ENCODE peak calls at places on chromosomes 12 and 14, in nine cellular contexts. One of them, this sample, is unnamed.

GRCh38 chr14:64293976-64294671 is at the start of gene ESR2:
- DNase-seq in stromal cell of bone marrow: no peak
- DNase-seq in NCI-H1105: peak; percentile 48
- DNase-seq in GM12865: peak; percentile 56
- DNase-seq in substantia nigra: no peak
- DNase-seq in Right ventricle myocardium superior: peak; percentile 46
- DNase-seq in iPS-NIHi11: peak; percentile 66
- DNase-seq in stimulated activated CD4-positive, alpha-beta T cell treated with anti-CD3 and anti-CD28 coated beads, Interleukin-2, amount 100 ng/mL, for 48 hours: peak; percentile 11
- DNase-seq in brain microvascular endothelial cell: peak; percentile 22
- DNase-seq in this sample: peak; percentile 89

GRCh38 chr14:51293149-51293925 is 53.3 kb downstream of the TMX1 start:
- DNase-seq in stromal cell of bone marrow: no peak
- DNase-seq in NCI-H1105: no peak
- DNase-seq in GM12865: no peak
- DNase-seq in substantia nigra: no peak
- DNase-seq in Right ventricle myocardium superior: peak; percentile 70
- DNase-seq in iPS-NIHi11: no peak
- DNase-seq in stimulated activated CD4-positive, alpha-beta T cell treated with anti-CD3 and anti-CD28 coated beads, Interleukin-2, amount 100 ng/mL, for 48 hours: no peak
- DNase-seq in brain microvascular endothelial cell: peak; percentile 33
- DNase-seq in this sample: no peak

GRCh38 chr14:76715927-76716200 is 45.4 kb upstream of the VASH1 start:
- DNase-seq in stromal cell of bone marrow: no peak
- DNase-seq in NCI-H1105: no peak
- DNase-seq in GM12865: no peak
- DNase-seq in substantia nigra: no peak
- DNase-seq in Right ventricle myocardium superior: no peak
- DNase-seq in iPS-NIHi11: no peak
- DNase-seq in stimulated activated CD4-positive, alpha-beta T cell treated with anti-CD3 and anti-CD28 coated beads, Interleukin-2, amount 100 ng/mL, for 48 hours: no peak
- DNase-seq in brain microvascular endothelial cell: no peak
- DNase-seq in this sample: no peak

GRCh38 chr12:4032906-4033628 is 159.9 kb upstream of the PARP11 start:
- DNase-seq in stromal cell of bone marrow: peak; percentile 43
- DNase-seq in NCI-H1105: no peak
- DNase-seq in GM12865: no peak
- DNase-seq in substantia nigra: no peak
- DNase-seq in Right ventricle myocardium superior: no peak
- DNase-seq in iPS-NIHi11: no peak
- DNase-seq in stimulated activated CD4-positive, alpha-beta T cell treated with anti-CD3 and anti-CD28 coated beads, Interleukin-2, amount 100 ng/mL, for 48 hours: no peak
- DNase-seq in brain microvascular endothelial cell: no peak
- DNase-seq in this sample: no peak

GRCh38 chr12:53805067-53805466 is 53.3 kb upstream of the CISTR start:
- DNase-seq in stromal cell of bone marrow: no peak
- DNase-seq in NCI-H1105: no peak
- DNase-seq in GM12865: no peak
- DNase-seq in substantia nigra: no peak
- DNase-seq in Right ventricle myocardium superior: no peak
- DNase-seq in iPS-NIHi11: no peak
- DNase-seq in stimulated activated CD4-positive, alpha-beta T cell treated with anti-CD3 and anti-CD28 coated beads, Interleukin-2, amount 100 ng/mL, for 48 hours: no peak
- DNase-seq in brain microvascular endothelial cell: no peak
- DNase-seq in this sample: no peak

GRCh38 chr14:50407089-50407813 is 10.6 kb upstream of the CDKL1 start:
- DNase-seq in stromal cell of bone marrow: no peak
- DNase-seq in NCI-H1105: no peak
- DNase-seq in GM12865: no peak
- DNase-seq in substantia nigra: no peak
- DNase-seq in Right ventricle myocardium superior: no peak
- DNase-seq in iPS-NIHi11: no peak
- DNase-seq in stimulated activated CD4-positive, alpha-beta T cell treated with anti-CD3 and anti-CD28 coated beads, Interleukin-2, amount 100 ng/mL, for 48 hours: no peak
- DNase-seq in brain microvascular endothelial cell: no peak
- DNase-seq in this sample: no peak

GRCh38 chr12:70338531-70338930 is 27.6 kb upstream of the KCNMB4 start:
- DNase-seq in stromal cell of bone marrow: peak; percentile 3
- DNase-seq in NCI-H1105: no peak
- DNase-seq in GM12865: no peak
- DNase-seq in substantia nigra: no peak
- DNase-seq in Right ventricle myocardium superior: no peak
- DNase-seq in iPS-NIHi11: no peak
- DNase-seq in stimulated activated CD4-positive, alpha-beta T cell treated with anti-CD3 and anti-CD28 coated beads, Interleukin-2, amount 100 ng/mL, for 48 hours: no peak
- DNase-seq in brain microvascular endothelial cell: peak; percentile 46
- DNase-seq in this sample: no peak

GRCh38 chr12:48969160-48969771 is 2.3 kb downstream of the WNT10B start:
- DNase-seq in stromal cell of bone marrow: no peak
- DNase-seq in NCI-H1105: no peak
- DNase-seq in GM12865: no peak
- DNase-seq in substantia nigra: no peak
- DNase-seq in Right ventricle myocardium superior: no peak
- DNase-seq in iPS-NIHi11: no peak
- DNase-seq in stimulated activated CD4-positive, alpha-beta T cell treated with anti-CD3 and anti-CD28 coated beads, Interleukin-2, amount 100 ng/mL, for 48 hours: no peak
- DNase-seq in brain microvascular endothelial cell: no peak
- DNase-seq in this sample: no peak

GRCh38 chr12:77816196-77816595 is 14.5 kb upstream of the NAV3 start:
- DNase-seq in stromal cell of bone marrow: no peak
- DNase-seq in NCI-H1105: no peak
- DNase-seq in GM12865: peak; percentile 59
- DNase-seq in substantia nigra: no peak
- DNase-seq in Right ventricle myocardium superior: no peak
- DNase-seq in iPS-NIHi11: no peak
- DNase-seq in stimulated activated CD4-positive, alpha-beta T cell treated with anti-CD3 and anti-CD28 coated beads, Interleukin-2, amount 100 ng/mL, for 48 hours: no peak
- DNase-seq in brain microvascular endothelial cell: no peak
- DNase-seq in this sample: no peak